ENCODE peak calls at places on chromosomes 7 and 10, in seven cellular contexts. K is WERI-Rb-1, P is cardiac muscle cell, F is bronchial epithelial cell, V is aorta, J is right atrium auricular region, N is endodermal cell. O is an unnamed sample. For H3K36me3, the result is how much of the 10 kb centered on the place peaks cover.

GRCh38 chr10:26311383-26311940 is 94.9 kb downstream of the GAD2 start:
- DNase-seq in K (no peak), P (no peak), F (no peak), V (no peak), J (no peak), N (peak), O (peak)

GRCh38 chr10:79335094-79335469 is 12.2 kb upstream of the PPIF start:
- DNase-seq in K (no peak), P (no peak), F (no peak), V (no peak), J (no peak), N (no peak), O (no peak)

GRCh38 chr10:72086466-72087391 is 1.6 kb downstream of the SPOCK2 start:
- DNase-seq in K (no peak), P (peak), F (no peak), V (no peak), J (no peak), N (peak), O (peak)

GRCh38 chr7:43303740-43304241 is 191.3 kb downstream of the HECW1 start:
- DNase-seq in K (no peak), P (no peak), F (peak), V (no peak), J (no peak), N (peak), O (no peak)

GRCh38 chr10:76558996-76559888 is 1078.4 kb downstream of the KCNMA1 start:
- DNase-seq in K (no peak), P (no peak), F (no peak), V (no peak), J (no peak), N (no peak), O (no peak)

GRCh38 chr7:129492406-129492805 is 9.9 kb upstream of the SMKR1 start:
- DNase-seq in K (no peak), P (no peak), F (no peak), V (no peak), J (no peak), N (no peak), O (no peak)

GRCh38 chr10:26909753-26910152 is 49.0 kb upstream of the ABI1 start:
- DNase-seq in K (no peak), P (no peak), F (no peak), V (no peak), J (no peak), N (no peak), O (no peak)

GRCh38 chr10:20767028-20767427 is 130.1 kb downstream of the NEBL start:
- DNase-seq in K (no peak), P (no peak), F (peak), V (no peak), J (no peak), N (no peak), O (no peak)

GRCh38 chr7:55377162-55377810 is 12.1 kb downstream of the LANCL2 start:
- DNase-seq in K (no peak), P (no peak), F (no peak), V (no peak), J (no peak), N (no peak), O (no peak)

GRCh38 chr7:5631752-5632151 is 149.7 kb downstream of the RNF216 start:
- DNase-seq in K (no peak), P (no peak), F (no peak), V (no peak), J (no peak), N (no peak), O (no peak)

GRCh38 chr7:1151653-1152425 is 8.2 kb downstream of the ZFAND2A start:
- DNase-seq in K (no peak), P (no peak), F (no peak), V (peak), J (no peak), N (no peak), O (no peak)

GRCh38 chr7:1151156-1151555 is 8.8 kb downstream of the ZFAND2A start:
- DNase-seq in K (no peak), P (no peak), F (no peak), V (peak), J (no peak), N (no peak), O (no peak)

GRCh38 chr7:1156782-1157535 is 3.0 kb downstream of the ZFAND2A start:
- DNase-seq in K (no peak), P (no peak), F (peak), V (no peak), J (no peak), N (no peak), O (no peak)

GRCh38 chr7:1152492-1152891 is 7.5 kb downstream of the ZFAND2A start:
- DNase-seq in K (no peak), P (no peak), F (no peak), V (peak), J (no peak), N (no peak), O (no peak)

GRCh38 chr7:1154172-1154739 is 5.7 kb downstream of the ZFAND2A start:
- DNase-seq in K (no peak), P (no peak), F (no peak), V (no peak), J (no peak), N (no peak), O (no peak)
- H3K36me3 ChIP-seq in K (half or more), P (under half), F (under half), V (under half), J (half or more), N (half or more), O (under half)

GRCh38 chr7:44883961-44884360 is 1.4 kb downstream of the PURB start:
- DNase-seq in K (no peak), P (no peak), F (no peak), V (no peak), J (no peak), N (no peak), O (no peak)

GRCh38 chr7:44882899-44883298 is 2.4 kb downstream of the PURB start:
- DNase-seq in K (no peak), P (no peak), F (peak), V (no peak), J (no peak), N (no peak), O (no peak)

GRCh38 chr7:44881610-44882009 is 3.7 kb downstream of the PURB start:
- DNase-seq in K (no peak), P (peak), F (peak), V (no peak), J (no peak), N (no peak), O (no peak)

GRCh38 chr7:44880317-44881018 is 4.9 kb downstream of the PURB start:
- DNase-seq in K (no peak), P (no peak), F (no peak), V (no peak), J (no peak), N (no peak), O (no peak)

DNA sequence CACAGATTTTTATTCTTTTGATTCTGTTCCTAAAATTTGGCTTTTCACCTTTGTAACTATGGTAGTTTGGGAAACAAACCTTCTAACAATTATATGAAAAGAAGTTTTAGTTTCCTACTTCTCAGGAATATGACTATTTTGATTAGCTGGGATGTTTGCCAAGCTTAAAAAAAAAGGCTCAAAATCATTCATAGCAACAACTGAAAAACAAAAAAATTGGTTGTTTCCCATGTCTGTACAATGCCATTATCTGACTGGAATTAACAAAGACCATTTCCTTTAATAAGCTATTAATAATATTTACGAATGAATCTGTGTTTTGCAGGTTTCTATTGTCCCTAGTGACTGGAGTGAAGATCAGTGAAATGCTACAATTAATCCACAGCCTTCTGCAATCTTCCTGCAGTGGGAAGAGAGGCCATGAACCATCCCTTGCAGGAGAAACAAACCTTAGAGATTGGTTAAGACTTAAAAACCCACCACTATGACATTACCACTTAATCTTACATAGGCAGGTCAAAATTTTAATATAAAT is 4.2 kb downstream of the PURB start:
- DNase-seq in K (no peak), P (no peak), F (no peak), V (no peak), J (no peak), N (no peak), O (no peak)
- H3K4me3 ChIP-seq in K (no peak), P (peak), F (peak), V (no peak), J (no peak), N (peak), O (no peak)

DNA sequence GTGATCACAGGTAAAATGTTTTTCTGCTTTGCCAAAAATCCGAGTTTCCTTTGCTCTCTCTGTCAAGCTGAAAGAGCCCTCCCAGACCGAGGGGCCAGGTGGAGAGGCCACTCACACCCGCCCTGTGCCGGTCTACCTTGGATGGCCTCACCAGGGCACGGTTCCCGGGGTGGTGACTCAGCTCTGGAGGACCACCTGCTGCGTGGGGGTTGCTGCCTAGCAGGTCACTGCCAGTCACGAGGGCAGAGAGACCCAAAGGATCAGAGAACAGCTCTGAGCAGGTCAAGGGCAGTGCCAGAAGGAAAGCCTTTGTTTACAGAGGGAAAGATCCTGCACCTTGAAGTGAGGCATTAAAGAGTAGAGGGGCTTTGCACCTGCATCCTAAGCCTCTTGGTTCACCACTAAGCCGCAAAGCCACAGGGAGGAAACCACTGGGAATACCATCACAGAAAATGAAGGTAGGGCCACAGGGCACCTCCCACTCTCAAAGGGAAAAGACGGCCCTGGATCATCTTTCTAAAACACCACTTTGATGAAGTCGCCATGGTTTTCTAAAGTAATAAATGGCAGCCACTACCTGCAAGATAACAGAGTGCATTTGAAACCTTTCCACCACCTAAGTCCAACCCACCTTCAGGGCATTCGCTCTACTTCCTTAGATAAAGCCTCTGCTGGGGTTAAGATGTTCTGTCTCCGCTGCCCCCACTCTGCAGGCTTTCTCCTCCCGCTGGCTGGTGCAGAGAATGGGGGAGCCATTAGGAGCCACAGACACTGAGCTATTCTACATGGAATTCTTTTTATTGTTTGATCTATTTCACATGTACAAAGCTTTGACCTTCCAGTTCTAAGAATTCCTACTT is 160.4 kb upstream of the KLF14 start:
- DNase-seq in K (peak), P (no peak), F (peak), V (peak), J (peak), N (no peak), O (peak)
- H3K36me3 ChIP-seq in K (under half), P (under half), F (under half), V (under half), J (under half), N (under half), O (under half)

GRCh38 chr7:116687801-116688201 is 15.8 kb downstream of the MET start:
- DNase-seq in K (no peak), P (no peak), F (peak), V (no peak), J (no peak), N (no peak), O (no peak)
- H3K4me3 ChIP-seq in K (no peak), P (no peak), F (no peak), V (no peak), J (no peak), N (no peak), O (no peak)

DNA sequence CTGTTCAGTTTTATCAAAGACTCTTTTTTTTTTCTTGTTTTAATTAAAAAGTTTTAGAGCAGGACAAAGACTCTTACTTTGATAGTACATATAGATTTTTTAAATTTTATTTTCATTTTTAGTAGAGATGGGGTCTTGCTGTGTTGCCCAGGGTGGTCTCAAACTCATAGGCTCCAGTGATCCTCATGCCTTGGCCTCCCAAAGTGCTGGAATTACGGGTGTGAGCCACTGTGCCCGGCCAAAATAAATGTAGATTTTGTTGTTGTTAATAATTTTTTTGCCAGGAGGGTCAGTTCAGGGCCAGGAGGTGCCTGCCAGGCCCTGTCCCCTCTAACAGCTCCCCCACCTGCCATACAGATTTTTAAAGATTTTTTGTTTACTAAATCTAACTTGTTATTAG is 17.0 kb downstream of the DENND10 start:
- DNase-seq in K (no peak), P (no peak), F (no peak), V (no peak), J (no peak), N (no peak), O (no peak)
- H3K36me3 ChIP-seq in K (under half), P (under half), F (under half), V (under half), J (under half), N (half or more), O (under half)

DNA sequence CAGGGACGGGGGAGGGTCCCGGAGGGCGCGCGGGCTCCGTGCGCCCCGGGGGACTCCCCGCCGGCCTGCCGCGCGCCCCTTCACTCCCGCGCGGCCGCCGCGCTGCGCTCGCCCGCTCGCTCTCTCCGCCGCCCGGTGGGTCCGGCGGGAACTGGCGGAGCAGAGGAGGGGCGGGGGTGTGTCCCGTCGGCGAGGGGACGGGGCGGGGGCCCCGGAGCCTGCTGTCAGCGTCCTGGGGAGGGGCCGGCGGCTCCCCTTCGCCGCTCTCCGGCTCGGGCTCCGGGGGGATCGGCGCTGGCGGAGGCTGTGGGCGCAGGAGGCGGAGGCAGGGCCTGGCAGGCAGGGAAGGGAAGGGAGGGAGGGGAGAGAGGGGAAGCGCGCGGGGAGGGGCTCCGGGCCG is at the start of gene SH3PXD2A:
- DNase-seq in K (peak), P (peak), F (no peak), V (peak), J (no peak), N (peak), O (peak)
- H3K4me3 ChIP-seq in K (peak), P (peak), F (peak), V (peak), J (peak), N (peak), O (peak)

GRCh38 chr10:133298466-133298865 is 10.2 kb downstream of the TUBGCP2 start:
- DNase-seq in K (no peak), P (no peak), F (no peak), V (no peak), J (no peak), N (no peak), O (no peak)
- H3K36me3 ChIP-seq in K (half or more), P (half or more), F (under half), V (under half), J (half or more), N (under half), O (under half)

GRCh38 chr7:116530107-116530820 is 5.4 kb downstream of the CAV1 start:
- DNase-seq in K (no peak), P (no peak), F (no peak), V (no peak), J (no peak), N (no peak), O (no peak)
- H3K4me3 ChIP-seq in K (no peak), P (no peak), F (no peak), V (no peak), J (peak), N (no peak), O (no peak)